ENCODE peak calls at places on chromosomes 7 and 10, in seven cellular contexts. M is mesendoderm, Y is astrocyte of the spinal cord, F is AG08396, L is NCI-H748 treated with DMSO at 0.1 percent for 48 hours, K is GF-D8, H is T-helper 1 cell. Q is an unnamed sample.

GRCh38 chr10:113128450-113129105 is 178.5 kb downstream of the TCF7L2 start:
- DNase-seq in F (no peak), L (no peak), K (no peak), M (peak), Y (no peak), H (no peak), Q (no peak)

GRCh38 chr10:54854389-54854788 is 53.4 kb upstream of the PCDH15 start:
- DNase-seq in H (no peak), L (no peak), M (peak), Y (no peak), K (no peak), F (no peak), Q (no peak)

GRCh38 chr7:40047661-40048060 is 86.8 kb downstream of the MPLKIP start:
- DNase-seq in K (no peak), M (no peak), Y (no peak), F (no peak), L (no peak), H (no peak), Q (no peak)

GRCh38 chr10:75788394-75789205 is 357.2 kb downstream of the LRMDA start:
- DNase-seq in K (no peak), H (no peak), Y (peak), F (peak), L (no peak), M (peak), Q (no peak)

GRCh38 chr10:78687616-78688015 is 381.1 kb upstream of the ZMIZ1 start:
- DNase-seq in F (peak), Y (no peak), K (no peak), M (no peak), H (no peak), L (no peak), Q (no peak)

GRCh38 chr10:68633816-68634466 is 73.8 kb downstream of the TET1 start:
- DNase-seq in H (no peak), L (no peak), Y (no peak), M (no peak), K (no peak), F (no peak), Q (no peak)

GRCh38 chr7:41046221-41046761 is 656.6 kb downstream of the INHBA start:
- DNase-seq in L (no peak), K (no peak), M (peak), F (no peak), Y (peak), H (no peak), Q (no peak)

GRCh38 chr7:73906874-73907273 is 45.9 kb downstream of the TMEM270 start:
- DNase-seq in M (no peak), H (no peak), F (no peak), L (no peak), Y (no peak), K (no peak), Q (no peak)

GRCh38 chr7:137373507-137373906 is 30.0 kb upstream of the PTN start:
- DNase-seq in Y (no peak), H (no peak), K (no peak), M (no peak), F (no peak), L (no peak), Q (no peak)

GRCh38 chr7:73827568-73828106 is 3.2 kb upstream of the CLDN4 start:
- DNase-seq in L (peak), F (no peak), Y (no peak), M (peak), K (no peak), H (no peak), Q (peak)

GRCh38 chr10:16441106-16441850 is 4.5 kb downstream of the PTER start:
- DNase-seq in H (peak), L (no peak), M (no peak), Y (no peak), F (no peak), K (no peak), Q (no peak)

GRCh38 chr10:58017719-58018367 is 249.9 kb downstream of the IPMK start:
- DNase-seq in F (peak), H (no peak), K (no peak), L (no peak), Y (peak), M (no peak), Q (no peak)

GRCh38 chr10:60626037-60626436 is 152.2 kb upstream of the CDK1 start:
- DNase-seq in L (no peak), Y (no peak), K (no peak), F (no peak), H (no peak), M (no peak), Q (no peak)

GRCh38 chr10:132397036-132397541 is at the start of gene PWWP2B:
- DNase-seq in H (peak), F (peak), K (no peak), Y (no peak), L (no peak), M (no peak), Q (peak)

GRCh38 chr10:83302623-83303022 is 836.7 kb upstream of the GHITM start:
- DNase-seq in L (no peak), K (no peak), F (no peak), M (no peak), Y (no peak), H (no peak), Q (no peak)

GRCh38 chr10:115706482-115707076 is 566.4 kb downstream of the GFRA1 start:
- DNase-seq in L (no peak), Y (peak), K (no peak), H (no peak), F (peak), M (peak), Q (no peak)

GRCh38 chr10:111211756-111212155 is 134.9 kb downstream of the ADRA2A start:
- DNase-seq in K (no peak), Y (no peak), H (no peak), L (no peak), M (peak), F (no peak), Q (no peak)

GRCh38 chr10:29694121-29694520 is 59.4 kb upstream of the SVIL start:
- DNase-seq in H (no peak), Y (no peak), L (no peak), F (no peak), K (no peak), M (no peak), Q (no peak)

GRCh38 chr10:98971464-98971863 is 264.2 kb downstream of the HPSE2 start:
- DNase-seq in M (no peak), L (no peak), Y (no peak), F (no peak), H (no peak), K (no peak), Q (no peak)

GRCh38 chr10:119306514-119306951 is 99.2 kb downstream of the GRK5 start:
- DNase-seq in K (peak), M (no peak), Y (no peak), H (peak), L (no peak), F (no peak), Q (peak)

GRCh38 chr10:76251773-76252617 is 820.6 kb downstream of the LRMDA start:
- DNase-seq in L (no peak), K (no peak), H (no peak), Y (peak), M (no peak), F (peak), Q (peak)

GRCh38 chr10:120715214-120715613 is 135.9 kb upstream of the WDR11 start:
- DNase-seq in M (no peak), F (no peak), K (no peak), Y (no peak), H (no peak), L (no peak), Q (no peak)

GRCh38 chr10:93667795-93668194 is 34.6 kb downstream of the FRA10AC1 start:
- DNase-seq in F (no peak), H (no peak), K (no peak), M (no peak), L (no peak), Y (no peak), Q (no peak)

GRCh38 chr10:91123246-91123645 is 97.2 kb upstream of the PCGF5 start:
- DNase-seq in Y (no peak), H (no peak), F (no peak), M (no peak), K (no peak), L (no peak), Q (no peak)

GRCh38 chr7:43454936-43455518 is 127.9 kb upstream of the STK17A start:
- DNase-seq in M (peak), H (peak), K (no peak), L (no peak), Y (peak), F (peak), Q (no peak)

GRCh38 chr10:1199897-1200721 is 143.9 kb downstream of the WDR37 start:
- DNase-seq in F (no peak), Y (no peak), M (no peak), H (no peak), L (no peak), K (no peak), Q (peak)

Q was measured in transverse colon.